ENCODE peak calls at places on chromosomes 6 and 20, in ten cellular contexts. W is SW480; G is GM20000; J is Caki2; L is neural crest cell; Z is A549; P is HTR-8/SVneo; B is hypothalamus; K is activated naive CD4-positive, alpha-beta T cell; I is endodermal cell. O is an unnamed sample.

GRCh38 chr20:43320536-43320935 is 130.8 kb upstream of the PTPRT start:
- DNase-seq in W (no peak), G (no peak), J (no peak), L (no peak), Z (no peak), P (no peak), B (no peak), K (no peak), I (peak), O (peak)

GRCh38 chr6:169084067-169084466 is 169.6 kb downstream of the THBS2 start:
- DNase-seq in W (no peak), G (no peak), J (no peak), L (no peak), Z (no peak), P (no peak), B (no peak), K (no peak), I (no peak), O (no peak)

GRCh38 chr20:1633535-1633934 is 13.7 kb upstream of the SIRPB1 start:
- DNase-seq in W (no peak), G (no peak), J (peak), L (no peak), Z (no peak), P (no peak), B (no peak), K (no peak), I (no peak), O (no peak)

GRCh38 chr6:112193111-112193510 is 61.3 kb downstream of the LAMA4 start:
- DNase-seq in W (no peak), G (no peak), J (no peak), L (no peak), Z (no peak), P (no peak), B (no peak), K (no peak), I (no peak), O (no peak)

GRCh38 chr6:168124161-168124560 is 45.1 kb upstream of the FRMD1 start:
- DNase-seq in W (no peak), G (no peak), J (no peak), L (no peak), Z (no peak), P (no peak), B (no peak), K (no peak), I (peak), O (no peak)

GRCh38 chr20:32626859-32627636 is 41.9 kb upstream of the NOL4L start:
- DNase-seq in W (peak), G (no peak), J (no peak), L (no peak), Z (no peak), P (no peak), B (peak), K (no peak), I (no peak), O (no peak)

GRCh38 chr6:137222376-137222775 is 3.2 kb upstream of the IFNGR1 start:
- DNase-seq in W (no peak), G (no peak), J (no peak), L (no peak), Z (no peak), P (no peak), B (no peak), K (no peak), I (no peak), O (no peak)

GRCh38 chr6:137832110-137832509 is 34.9 kb upstream of the TNFAIP3 start:
- DNase-seq in W (peak), G (no peak), J (peak), L (no peak), Z (peak), P (peak), B (no peak), K (no peak), I (no peak), O (no peak)

GRCh38 chr6:39791311-39791710 is 865 bp upstream of the DAAM2 start:
- DNase-seq in W (no peak), G (no peak), J (no peak), L (no peak), Z (no peak), P (no peak), B (no peak), K (no peak), I (peak), O (peak)

GRCh38 chr20:39312107-39312506 is 350.0 kb downstream of the DHX35 start:
- DNase-seq in W (no peak), G (no peak), J (no peak), L (no peak), Z (no peak), P (no peak), B (no peak), K (no peak), I (no peak), O (no peak)

GRCh38 chr6:87196275-87196842 is 41.0 kb downstream of the ZNF292 start:
- DNase-seq in W (no peak), G (no peak), J (no peak), L (no peak), Z (no peak), P (no peak), B (no peak), K (no peak), I (no peak), O (no peak)

GRCh38 chr6:98039876-98040605 is 757.0 kb upstream of the MMS22L start:
- DNase-seq in W (peak), G (no peak), J (no peak), L (no peak), Z (no peak), P (no peak), B (no peak), K (no peak), I (peak), O (peak)

GRCh38 chr6:72552938-72553337 is 68.9 kb upstream of the KCNQ5 start:
- DNase-seq in W (peak), G (no peak), J (no peak), L (no peak), Z (no peak), P (no peak), B (no peak), K (no peak), I (no peak), O (no peak)

O was measured in ELF-1.